ENCODE peak calls at places on chromosome 14, in six cellular contexts. One of them, this sample, is unnamed.
A peak's percentile ranks its signal among the peaks of the same experiment; 100 is the strongest.

GRCh38 chr14:78972440-78972839 is 802.3 kb downstream of the NRXN3 start:
- DNase-seq in HepG2: no peak
- DNase-seq in K562: no peak
- DNase-seq in SK-N-SH: no peak
- DNase-seq in HCT116: no peak
- DNase-seq in GM12878: no peak
- DNase-seq in this sample: no peak

GRCh38 chr14:94601961-94602391 is 10.2 kb upstream of the SERPINA3 start:
- DNase-seq in HepG2: peak; percentile 53
- DNase-seq in K562: no peak
- DNase-seq in SK-N-SH: no peak
- DNase-seq in HCT116: peak; percentile 27
- DNase-seq in GM12878: no peak
- DNase-seq in this sample: no peak

GRCh38 chr14:64826845-64827244 is 52.9 kb downstream of the SPTB start:
- DNase-seq in HepG2: no peak
- DNase-seq in K562: no peak
- DNase-seq in SK-N-SH: no peak
- DNase-seq in HCT116: no peak
- DNase-seq in GM12878: no peak
- DNase-seq in this sample: no peak

GRCh38 chr14:63777024-63777423 is 49.2 kb upstream of the SGPP1 start:
- DNase-seq in HepG2: peak; percentile 32
- DNase-seq in K562: no peak
- DNase-seq in SK-N-SH: no peak
- DNase-seq in HCT116: peak; percentile 13
- DNase-seq in GM12878: no peak
- DNase-seq in this sample: no peak

GRCh38 chr14:59918824-59919581 is 941 bp upstream of the LRRC9 start:
- DNase-seq in HepG2: peak; percentile 32
- DNase-seq in K562: peak; percentile 20
- DNase-seq in SK-N-SH: peak; percentile 56
- DNase-seq in HCT116: peak; percentile 16
- DNase-seq in GM12878: no peak
- DNase-seq in this sample: peak; percentile 60

GRCh38 chr14:64693766-64694165 is 10.5 kb upstream of the PLEKHG3 start:
- DNase-seq in HepG2: no peak
- DNase-seq in K562: no peak
- DNase-seq in SK-N-SH: no peak
- DNase-seq in HCT116: no peak
- DNase-seq in GM12878: no peak
- DNase-seq in this sample: no peak

GRCh38 chr14:48723841-48724495 is 862.2 kb downstream of the RPS29 start:
- DNase-seq in HepG2: no peak
- DNase-seq in K562: no peak
- DNase-seq in SK-N-SH: no peak
- DNase-seq in HCT116: no peak
- DNase-seq in GM12878: no peak
- DNase-seq in this sample: no peak

GRCh38 chr14:95189400-95190162 is 32.3 kb upstream of the DICER1 start:
- DNase-seq in HepG2: no peak
- DNase-seq in K562: no peak
- DNase-seq in SK-N-SH: peak; percentile 41
- DNase-seq in HCT116: no peak
- DNase-seq in GM12878: no peak
- DNase-seq in this sample: no peak

GRCh38 chr14:74424606-74425005 is 1.4 kb downstream of the SYNDIG1L start:
- DNase-seq in HepG2: no peak
- DNase-seq in K562: no peak
- DNase-seq in SK-N-SH: no peak
- DNase-seq in HCT116: no peak
- DNase-seq in GM12878: no peak
- DNase-seq in this sample: no peak

GRCh38 chr14:33057585-33057984 is 118.9 kb downstream of the NPAS3 start:
- DNase-seq in HepG2: no peak
- DNase-seq in K562: no peak
- DNase-seq in SK-N-SH: no peak
- DNase-seq in HCT116: no peak
- DNase-seq in GM12878: no peak
- DNase-seq in this sample: no peak

GRCh38 chr14:96797943-96798349 is 764 bp downstream of the VRK1 start:
- DNase-seq in HepG2: peak; percentile 20
- DNase-seq in K562: no peak
- DNase-seq in SK-N-SH: peak; percentile 45
- DNase-seq in HCT116: no peak
- DNase-seq in GM12878: no peak
- DNase-seq in this sample: peak; percentile 11

GRCh38 chr14:33457021-33457420 is 493.9 kb downstream of the EGLN3 start:
- DNase-seq in HepG2: no peak
- DNase-seq in K562: no peak
- DNase-seq in SK-N-SH: no peak
- DNase-seq in HCT116: no peak
- DNase-seq in GM12878: no peak
- DNase-seq in this sample: no peak

GRCh38 chr14:21525995-21526671 is at the start of gene SALL2:
- DNase-seq in HepG2: peak; percentile 79
- DNase-seq in K562: peak; percentile 85
- DNase-seq in SK-N-SH: peak; percentile 93
- DNase-seq in HCT116: no peak
- DNase-seq in GM12878: peak; percentile 21
- DNase-seq in this sample: no peak

GRCh38 chr14:68669644-68670343 is 123.1 kb downstream of the ZFP36L1 start:
- DNase-seq in HepG2: no peak
- DNase-seq in K562: no peak
- DNase-seq in SK-N-SH: no peak
- DNase-seq in HCT116: no peak
- DNase-seq in GM12878: no peak
- DNase-seq in this sample: no peak

GRCh38 chr14:36383674-36384421 is 63.4 kb upstream of the MBIP start:
- DNase-seq in HepG2: no peak
- DNase-seq in K562: no peak
- DNase-seq in SK-N-SH: no peak
- DNase-seq in HCT116: no peak
- DNase-seq in GM12878: no peak
- DNase-seq in this sample: no peak

GRCh38 chr14:76259029-76259735 is 107.5 kb downstream of the GPATCH2L start:
- DNase-seq in HepG2: no peak
- DNase-seq in K562: peak; percentile 37
- DNase-seq in SK-N-SH: no peak
- DNase-seq in HCT116: no peak
- DNase-seq in GM12878: no peak
- DNase-seq in this sample: no peak

GRCh38 chr14:100531152-100531551 is 56.1 kb downstream of the BEGAIN start:
- DNase-seq in HepG2: no peak
- DNase-seq in K562: no peak
- DNase-seq in SK-N-SH: no peak
- DNase-seq in HCT116: no peak
- DNase-seq in GM12878: no peak
- DNase-seq in this sample: no peak

GRCh38 chr14:100529561-100530031 is 57.6 kb downstream of the BEGAIN start:
- DNase-seq in HepG2: no peak
- DNase-seq in K562: no peak
- DNase-seq in SK-N-SH: no peak
- DNase-seq in HCT116: no peak
- DNase-seq in GM12878: no peak
- DNase-seq in this sample: no peak

GRCh38 chr14:100531591-100532121 is 55.6 kb downstream of the BEGAIN start:
- DNase-seq in HepG2: no peak
- DNase-seq in K562: no peak
- DNase-seq in SK-N-SH: peak; percentile 49
- DNase-seq in HCT116: no peak
- DNase-seq in GM12878: no peak
- DNase-seq in this sample: no peak

GRCh38 chr14:100528962-100529560 is 58.2 kb downstream of the BEGAIN start:
- DNase-seq in HepG2: no peak
- DNase-seq in K562: no peak
- DNase-seq in SK-N-SH: peak; percentile 41
- DNase-seq in HCT116: no peak
- DNase-seq in GM12878: no peak
- DNase-seq in this sample: no peak

DNA sequence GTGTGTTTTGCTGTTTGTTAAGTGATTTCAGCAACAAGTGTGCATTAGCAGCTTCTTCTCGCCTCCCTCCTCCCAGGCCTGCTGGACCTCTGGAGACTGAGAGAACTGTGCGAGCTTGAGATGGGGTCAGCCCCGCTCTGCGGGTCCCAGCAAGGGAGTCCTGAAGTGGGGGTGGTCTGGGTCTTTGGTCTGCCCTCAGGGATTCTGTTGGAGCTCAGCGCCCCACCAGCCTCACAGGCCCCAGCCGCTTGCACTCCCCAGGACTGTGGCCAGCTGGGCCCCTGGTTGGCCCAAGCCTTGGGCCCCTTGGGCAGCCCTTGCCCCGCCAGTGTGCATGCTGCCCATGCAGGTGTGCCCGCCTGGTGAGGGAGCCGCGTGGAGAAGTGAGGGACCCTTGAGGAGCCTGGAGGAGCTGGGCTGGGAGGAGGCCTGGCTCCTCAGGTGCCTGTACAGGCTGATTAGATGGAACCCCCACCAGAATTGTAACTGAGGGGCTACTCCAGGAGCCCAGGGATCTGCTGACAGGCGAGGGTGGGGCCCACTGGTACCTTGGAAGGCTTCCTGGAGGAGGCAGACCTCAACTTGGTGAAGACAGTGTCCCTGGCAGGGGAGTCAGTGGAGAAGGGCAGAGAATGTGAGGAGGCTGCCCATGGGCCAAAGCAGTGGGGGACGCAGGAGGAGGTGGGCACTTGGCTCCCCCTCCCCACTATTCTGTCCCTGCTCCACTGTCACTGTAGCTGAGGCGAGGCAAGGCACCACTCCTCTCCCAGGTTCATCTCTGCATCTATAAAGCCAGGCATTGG is 56.7 kb downstream of the BEGAIN start:
- DNase-seq in HepG2: no peak
- DNase-seq in K562: no peak
- DNase-seq in SK-N-SH: no peak
- DNase-seq in HCT116: no peak
- DNase-seq in GM12878: no peak
- DNase-seq in this sample: no peak
- TF ChIP-seq JUND in HepG2: no peak
- TF ChIP-seq JUND in K562: no peak
- TF ChIP-seq JUND in SK-N-SH: no peak
- TF ChIP-seq JUND in HCT116: no peak
- TF ChIP-seq JUND in GM12878: no peak
- TF ChIP-seq JUND in this sample: no peak

GRCh38 chr14:106842687-106843086 is 1316.3 kb downstream of the TMEM121 start:
- DNase-seq in HepG2: peak; percentile 55
- DNase-seq in K562: peak; percentile 15
- DNase-seq in SK-N-SH: peak; percentile 54
- DNase-seq in HCT116: no peak
- DNase-seq in GM12878: no peak
- DNase-seq in this sample: peak; percentile 87

GRCh38 chr14:106838991-106839769 is 1312.8 kb downstream of the TMEM121 start:
- DNase-seq in HepG2: no peak
- DNase-seq in K562: no peak
- DNase-seq in SK-N-SH: no peak
- DNase-seq in HCT116: no peak
- DNase-seq in GM12878: no peak
- DNase-seq in this sample: no peak

GRCh38 chr14:106837870-106838269 is 1311.5 kb downstream of the TMEM121 start:
- DNase-seq in HepG2: no peak
- DNase-seq in K562: no peak
- DNase-seq in SK-N-SH: no peak
- DNase-seq in HCT116: no peak
- DNase-seq in GM12878: no peak
- DNase-seq in this sample: no peak

GRCh38 chr14:106841701-106842100 is 1315.3 kb downstream of the TMEM121 start:
- DNase-seq in HepG2: no peak
- DNase-seq in K562: no peak
- DNase-seq in SK-N-SH: no peak
- DNase-seq in HCT116: no peak
- DNase-seq in GM12878: no peak
- DNase-seq in this sample: peak; percentile 30

DNA sequence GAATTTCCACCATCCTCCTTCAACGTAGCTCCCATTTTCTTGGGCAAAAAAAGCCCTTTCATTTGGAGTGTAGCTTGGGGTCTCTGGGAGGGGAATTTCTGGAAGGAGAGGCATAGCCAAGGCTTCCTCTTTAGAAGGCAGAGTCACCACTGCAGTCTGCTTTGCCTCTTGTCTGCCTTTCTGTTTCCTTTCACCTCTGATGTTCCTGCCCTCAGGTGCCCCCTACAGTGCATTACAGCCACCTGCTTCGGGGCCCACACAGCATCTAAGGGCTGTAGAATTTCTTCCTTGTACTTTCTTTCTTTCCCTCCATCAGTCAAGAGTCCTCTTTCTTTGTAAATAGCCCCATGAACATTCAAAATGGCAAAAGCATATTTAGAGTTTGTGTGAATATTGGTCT is 1313.9 kb downstream of the TMEM121 start:
- DNase-seq in HepG2: no peak
- DNase-seq in K562: no peak
- DNase-seq in SK-N-SH: no peak
- DNase-seq in HCT116: no peak
- DNase-seq in GM12878: no peak
- DNase-seq in this sample: no peak
- TF ChIP-seq JUND in HepG2: no peak
- TF ChIP-seq JUND in K562: no peak
- TF ChIP-seq JUND in SK-N-SH: no peak
- TF ChIP-seq JUND in HCT116: no peak
- TF ChIP-seq JUND in GM12878: no peak
- TF ChIP-seq JUND in this sample: no peak

GRCh38 chr14:90453401-90453951 is 56.6 kb downstream of the CALM1 start:
- DNase-seq in HepG2: no peak
- DNase-seq in K562: no peak
- DNase-seq in SK-N-SH: peak; percentile 67
- DNase-seq in HCT116: no peak
- DNase-seq in GM12878: no peak
- DNase-seq in this sample: no peak
- TF ChIP-seq JUND in HepG2: no peak
- TF ChIP-seq JUND in K562: no peak
- TF ChIP-seq JUND in SK-N-SH: no peak
- TF ChIP-seq JUND in HCT116: no peak
- TF ChIP-seq JUND in GM12878: no peak
- TF ChIP-seq JUND in this sample: no peak

DNA sequence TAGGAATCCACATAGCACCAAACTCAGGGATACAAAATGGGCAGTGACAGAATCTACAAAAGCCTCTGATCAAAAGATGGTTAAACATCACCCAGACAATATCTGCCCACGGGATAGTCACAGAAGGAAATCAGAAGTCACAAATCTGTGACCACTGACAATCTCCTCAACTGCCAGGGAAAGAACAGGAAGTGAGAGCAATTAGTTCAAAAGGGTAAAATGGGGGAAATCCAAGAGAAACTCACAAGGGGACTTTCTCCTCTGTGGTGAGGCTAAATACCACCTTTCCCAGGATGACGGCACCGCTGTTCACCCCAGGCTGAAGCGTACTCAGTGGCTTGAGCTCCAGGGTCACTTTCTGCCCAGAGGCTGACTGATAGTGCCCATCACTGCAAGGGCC is 10.7 kb downstream of the TTC5 start:
- DNase-seq in HepG2: no peak
- DNase-seq in K562: no peak
- DNase-seq in SK-N-SH: no peak
- DNase-seq in HCT116: no peak
- DNase-seq in GM12878: peak; percentile 60
- DNase-seq in this sample: no peak
- TF ChIP-seq JUND in HepG2: no peak
- TF ChIP-seq JUND in K562: no peak
- TF ChIP-seq JUND in SK-N-SH: no peak
- TF ChIP-seq JUND in HCT116: no peak
- TF ChIP-seq JUND in GM12878: no peak
- TF ChIP-seq JUND in this sample: no peak

This sample was measured in T47D.